ENCODE peak calls at places on chromosome 21, in six cellular contexts. One of them, this sample, is unnamed.

GRCh38 chr21:35578350-35578782 is 482.0 kb downstream of the SETD4 start:
- DNase-seq in A549: no peak
- DNase-seq in H1: no peak
- DNase-seq in HepG2: no peak
- DNase-seq in K562: no peak
- DNase-seq in GM12878: no peak
- DNase-seq in this sample: no peak

GRCh38 chr21:28776251-28776650 is 216.4 kb downstream of the LTN1 start:
- DNase-seq in A549: no peak
- DNase-seq in H1: no peak
- DNase-seq in HepG2: no peak
- DNase-seq in K562: no peak
- DNase-seq in GM12878: no peak
- DNase-seq in this sample: no peak

GRCh38 chr21:32186843-32187242 is 92.0 kb downstream of the MIS18A start:
- DNase-seq in A549: no peak
- DNase-seq in H1: no peak
- DNase-seq in HepG2: no peak
- DNase-seq in K562: no peak
- DNase-seq in GM12878: no peak
- DNase-seq in this sample: no peak

GRCh38 chr21:44551290-44552015 is at the start of gene KRTAP10-2:
- DNase-seq in A549: no peak
- DNase-seq in H1: peak
- DNase-seq in HepG2: no peak
- DNase-seq in K562: no peak
- DNase-seq in GM12878: no peak
- DNase-seq in this sample: no peak

GRCh38 chr21:44653656-44654575 is 543 bp downstream of the KRTAP12-4 start:
- DNase-seq in A549: no peak
- DNase-seq in H1: no peak
- DNase-seq in HepG2: no peak
- DNase-seq in K562: no peak
- DNase-seq in GM12878: no peak
- DNase-seq in this sample: no peak

GRCh38 chr21:44464351-44464750 is 9.0 kb downstream of the LRRC3 start:
- DNase-seq in A549: no peak
- DNase-seq in H1: no peak
- DNase-seq in HepG2: no peak
- DNase-seq in K562: no peak
- DNase-seq in GM12878: no peak
- DNase-seq in this sample: no peak

GRCh38 chr21:36113647-36114428 is 21.0 kb upstream of the CBR3 start:
- DNase-seq in A549: no peak
- DNase-seq in H1: no peak
- DNase-seq in HepG2: peak
- DNase-seq in K562: no peak
- DNase-seq in GM12878: no peak
- DNase-seq in this sample: no peak

GRCh38 chr21:39961251-39961650 is 94.0 kb downstream of the PCP4 start:
- DNase-seq in A549: no peak
- DNase-seq in H1: no peak
- DNase-seq in HepG2: no peak
- DNase-seq in K562: no peak
- DNase-seq in GM12878: no peak
- DNase-seq in this sample: no peak

GRCh38 chr21:35811115-35811806 is 249.1 kb downstream of the SETD4 start:
- DNase-seq in A549: no peak
- DNase-seq in H1: no peak
- DNase-seq in HepG2: no peak
- DNase-seq in K562: no peak
- DNase-seq in GM12878: no peak
- DNase-seq in this sample: no peak

GRCh38 chr21:26385721-26386120 is 187.4 kb downstream of the CYYR1 start:
- DNase-seq in A549: no peak
- DNase-seq in H1: no peak
- DNase-seq in HepG2: no peak
- DNase-seq in K562: no peak
- DNase-seq in GM12878: no peak
- DNase-seq in this sample: no peak

GRCh38 chr21:29219165-29219770 is 79.5 kb upstream of the BACH1 start:
- DNase-seq in A549: no peak
- DNase-seq in H1: no peak
- DNase-seq in HepG2: no peak
- DNase-seq in K562: no peak
- DNase-seq in GM12878: no peak
- DNase-seq in this sample: no peak

DNA sequence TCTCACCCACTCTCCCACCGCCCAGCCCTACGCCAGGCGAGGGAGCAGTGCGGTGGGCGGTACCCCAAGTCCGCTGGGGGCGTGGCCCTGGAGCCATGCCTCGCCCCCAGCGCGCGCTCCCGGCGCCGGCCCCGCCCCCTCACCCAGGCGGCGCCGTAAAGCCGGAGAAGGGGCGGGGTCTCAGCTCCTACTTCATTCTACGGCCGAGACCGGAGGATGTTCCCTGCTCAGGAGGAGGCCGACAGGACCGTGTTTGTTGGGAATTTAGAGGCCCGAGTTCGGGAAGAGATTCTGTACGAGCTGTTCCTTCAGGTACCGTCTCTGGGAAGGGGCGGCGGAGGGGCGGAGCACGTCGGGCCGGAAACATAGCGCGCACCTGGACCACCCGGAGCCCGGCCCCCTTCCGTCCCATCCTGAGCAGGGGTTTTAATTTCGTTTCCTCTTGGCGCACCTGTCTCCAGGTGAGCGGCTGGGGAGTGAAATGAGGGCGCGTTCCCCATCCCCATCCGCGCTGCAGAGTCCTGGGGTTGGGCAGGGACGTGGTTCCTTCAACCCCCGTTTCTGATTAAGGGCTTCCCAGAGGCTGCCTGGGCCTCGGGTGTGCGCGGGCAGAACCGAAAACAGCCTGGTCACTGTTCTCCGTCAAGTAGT is at the start of gene RBM11:
- DNase-seq in A549: peak
- DNase-seq in H1: peak
- DNase-seq in HepG2: peak
- DNase-seq in K562: peak
- DNase-seq in GM12878: no peak
- DNase-seq in this sample: peak
- TF ChIP-seq EP300 in A549: no peak
- TF ChIP-seq EP300 in H1: no peak
- TF ChIP-seq EP300 in HepG2: no peak
- TF ChIP-seq EP300 in K562: no peak
- TF ChIP-seq EP300 in GM12878: no peak
- TF ChIP-seq EP300 in this sample: no peak

DNA sequence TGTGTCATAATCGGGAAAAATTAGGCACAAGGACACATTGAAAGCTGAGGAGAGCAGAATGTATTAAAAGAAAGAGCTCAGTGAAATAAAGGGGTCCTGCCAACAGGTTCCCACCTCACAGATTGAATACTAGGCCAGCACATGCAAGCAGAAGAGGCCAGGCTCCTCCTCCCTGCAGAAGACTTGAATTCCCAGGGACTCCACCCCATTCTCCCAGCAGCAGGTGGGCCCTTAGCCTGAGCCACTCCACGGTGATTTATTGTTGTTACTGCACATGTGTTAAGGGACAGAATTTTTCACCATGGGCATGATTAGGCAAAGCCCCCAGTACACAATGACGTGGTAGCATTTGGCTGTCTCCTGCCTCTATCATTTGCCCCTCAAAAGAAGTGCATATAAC is 1844.7 kb downstream of the NCAM2 start:
- DNase-seq in A549: no peak
- DNase-seq in H1: no peak
- DNase-seq in HepG2: no peak
- DNase-seq in K562: no peak
- DNase-seq in GM12878: no peak
- DNase-seq in this sample: no peak
- TF ChIP-seq RFX5 in A549: no peak
- TF ChIP-seq RFX5 in H1: no peak
- TF ChIP-seq RFX5 in HepG2: no peak
- TF ChIP-seq RFX5 in K562: no peak
- TF ChIP-seq RFX5 in GM12878: no peak
- TF ChIP-seq RFX5 in this sample: no peak

GRCh38 chr21:16597768-16598167 is 868.0 kb downstream of the USP25 start:
- DNase-seq in A549: no peak
- DNase-seq in H1: no peak
- DNase-seq in HepG2: no peak
- DNase-seq in K562: no peak
- DNase-seq in GM12878: no peak
- DNase-seq in this sample: no peak
- TF ChIP-seq EP300 in A549: no peak
- TF ChIP-seq EP300 in H1: no peak
- TF ChIP-seq EP300 in HepG2: no peak
- TF ChIP-seq EP300 in K562: no peak
- TF ChIP-seq EP300 in GM12878: no peak
- TF ChIP-seq EP300 in this sample: no peak

GRCh38 chr21:43361493-43362296 is 65.2 kb downstream of the SIK1 start:
- DNase-seq in A549: no peak
- DNase-seq in H1: no peak
- DNase-seq in HepG2: no peak
- DNase-seq in K562: no peak
- DNase-seq in GM12878: peak
- DNase-seq in this sample: no peak
- TF ChIP-seq RFX5 in A549: no peak
- TF ChIP-seq RFX5 in H1: no peak
- TF ChIP-seq RFX5 in HepG2: no peak
- TF ChIP-seq RFX5 in K562: no peak
- TF ChIP-seq RFX5 in GM12878: no peak
- TF ChIP-seq RFX5 in this sample: no peak

GRCh38 chr21:33947451-33948095 is 32.0 kb upstream of the ATP5PO start:
- DNase-seq in A549: peak
- DNase-seq in H1: peak
- DNase-seq in HepG2: peak
- DNase-seq in K562: peak
- DNase-seq in GM12878: peak
- DNase-seq in this sample: peak
- TF ChIP-seq EP300 in A549: no peak
- TF ChIP-seq EP300 in H1: no peak
- TF ChIP-seq EP300 in HepG2: no peak
- TF ChIP-seq EP300 in K562: peak
- TF ChIP-seq EP300 in GM12878: no peak
- TF ChIP-seq EP300 in this sample: peak

GRCh38 chr21:31156662-31157061 is 118.4 kb upstream of the KRTAP19-8 start:
- DNase-seq in A549: no peak
- DNase-seq in H1: no peak
- DNase-seq in HepG2: no peak
- DNase-seq in K562: no peak
- DNase-seq in GM12878: no peak
- DNase-seq in this sample: no peak

GRCh38 chr21:31158789-31159581 is 120.7 kb upstream of the KRTAP19-8 start:
- DNase-seq in A549: no peak
- DNase-seq in H1: no peak
- DNase-seq in HepG2: no peak
- DNase-seq in K562: no peak
- DNase-seq in GM12878: no peak
- DNase-seq in this sample: no peak

GRCh38 chr21:31159808-31160207 is 121.5 kb upstream of the KRTAP19-8 start:
- DNase-seq in A549: no peak
- DNase-seq in H1: no peak
- DNase-seq in HepG2: no peak
- DNase-seq in K562: no peak
- DNase-seq in GM12878: no peak
- DNase-seq in this sample: no peak

GRCh38 chr21:31156169-31156568 is 117.9 kb upstream of the KRTAP19-8 start:
- DNase-seq in A549: no peak
- DNase-seq in H1: no peak
- DNase-seq in HepG2: no peak
- DNase-seq in K562: no peak
- DNase-seq in GM12878: no peak
- DNase-seq in this sample: no peak

DNA sequence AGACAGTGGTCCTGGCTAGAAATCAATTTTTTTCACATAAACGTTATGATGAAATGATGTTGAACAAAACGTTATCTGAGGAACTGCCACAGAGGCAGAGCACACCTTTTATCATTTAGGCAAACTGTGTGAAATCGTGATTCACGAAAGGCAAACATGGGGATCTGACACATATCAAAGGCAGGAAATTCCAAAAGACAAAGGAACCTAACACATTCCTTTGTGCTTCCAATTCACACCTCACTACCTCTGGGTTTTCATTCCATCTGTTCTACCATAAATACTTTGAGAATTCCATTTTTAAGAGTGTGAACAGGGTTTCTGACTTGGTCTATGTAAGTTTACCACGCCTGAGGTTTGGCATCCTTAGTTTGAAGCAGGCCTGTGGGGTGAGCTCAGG is 119.5 kb upstream of the KRTAP19-8 start:
- DNase-seq in A549: no peak
- DNase-seq in H1: no peak
- DNase-seq in HepG2: no peak
- DNase-seq in K562: no peak
- DNase-seq in GM12878: no peak
- DNase-seq in this sample: no peak
- TF ChIP-seq RFX5 in A549: no peak
- TF ChIP-seq RFX5 in H1: no peak
- TF ChIP-seq RFX5 in HepG2: no peak
- TF ChIP-seq RFX5 in K562: no peak
- TF ChIP-seq RFX5 in GM12878: no peak
- TF ChIP-seq RFX5 in this sample: no peak

GRCh38 chr21:46021978-46022544 is 40.5 kb downstream of the COL6A1 start:
- DNase-seq in A549: no peak
- DNase-seq in H1: no peak
- DNase-seq in HepG2: no peak
- DNase-seq in K562: no peak
- DNase-seq in GM12878: no peak
- DNase-seq in this sample: no peak
- TF ChIP-seq EP300 in A549: no peak
- TF ChIP-seq EP300 in H1: no peak
- TF ChIP-seq EP300 in HepG2: no peak
- TF ChIP-seq EP300 in K562: no peak
- TF ChIP-seq EP300 in GM12878: no peak
- TF ChIP-seq EP300 in this sample: no peak